ENCODE peak calls at places on chromosomes 11 and 22, in four cellular contexts. E, C, S and J are unnamed samples.

GRCh38 chr11:130762342-130763037 is 153.8 kb downstream of the SNX19 start:
- DNase-seq in S (peak; percentile 27), C (no peak), E (no peak), J (no peak)

GRCh38 chr11:61309141-61309540 is 14.0 kb upstream of the VWCE start:
- DNase-seq in S (peak; percentile 26), C (no peak), E (no peak), J (no peak)

GRCh38 chr11:60887531-60887930 is 18.9 kb downstream of the PRPF19 start:
- DNase-seq in E (peak; percentile 67), C (peak; percentile 23), S (no peak), J (peak; percentile 63)

GRCh38 chr22:49303781-49304461 is 523.8 kb downstream of the BRD1 start:
- DNase-seq in C (no peak), S (no peak), E (no peak), J (no peak)

GRCh38 chr11:70127653-70128434 is 49.7 kb downstream of the ANO1 start:
- DNase-seq in S (no peak), C (no peak), E (peak; percentile 58), J (no peak)

GRCh38 chr11:58058276-58059010 is 27.7 kb downstream of the OR6Q1 start:
- DNase-seq in C (no peak), E (no peak), S (no peak), J (no peak)

GRCh38 chr11:47188262-47188661 is 2.0 kb upstream of the PACSIN3 start:
- DNase-seq in C (no peak), E (no peak), S (no peak), J (peak; percentile 83)

GRCh38 chr22:17098379-17098819 is 13.6 kb downstream of the IL17RA start:
- DNase-seq in S (no peak), E (no peak), C (no peak), J (no peak)

GRCh38 chr22:27885977-27886842 is 32.8 kb downstream of the PITPNB start:
- DNase-seq in C (peak; percentile 33), S (peak; percentile 70), E (peak; percentile 92), J (peak; percentile 52)

GRCh38 chr11:68828155-68828931 is 13.4 kb downstream of the CPT1A start:
- DNase-seq in E (no peak), S (no peak), C (no peak), J (peak; percentile 69)

GRCh38 chr11:35047179-35047578 is 91.8 kb upstream of the CD44 start:
- DNase-seq in E (no peak), S (no peak), C (peak; percentile 25), J (no peak)

GRCh38 chr11:57266157-57266556 is 29.1 kb upstream of the APLNR start:
- DNase-seq in C (no peak), E (no peak), S (no peak), J (no peak)

GRCh38 chr22:37457093-37457893 is 28.9 kb downstream of the MFNG start:
- DNase-seq in C (peak; percentile 81), S (peak; percentile 61), E (peak; percentile 63), J (peak; percentile 85)

GRCh38 chr11:13318498-13319295 is 41.1 kb downstream of the BMAL1 start:
- DNase-seq in S (no peak), C (no peak), E (no peak), J (no peak)

GRCh38 chr22:19810381-19811141 is 44.1 kb downstream of the GNB1L start:
- DNase-seq in S (no peak), E (peak; percentile 82), C (no peak), J (peak; percentile 57)

GRCh38 chr11:117669062-117669461 is 128.0 kb downstream of the DSCAML1 start:
- DNase-seq in E (no peak), C (no peak), S (no peak), J (no peak)

GRCh38 chr11:69076129-69076791 is 27.5 kb downstream of the TPCN2 start:
- DNase-seq in S (no peak), C (no peak), E (peak; percentile 36), J (no peak)

GRCh38 chr11:45156201-45156600 is 9.8 kb downstream of the PRDM11 start:
- DNase-seq in E (no peak), C (no peak), S (no peak), J (no peak)

GRCh38 chr11:102989379-102990047 is 34.0 kb upstream of the MMP13 start:
- DNase-seq in S (no peak), E (peak; percentile 67), C (no peak), J (no peak)

GRCh38 chr11:115996808-115997188 is 492.6 kb upstream of the CADM1 start:
- DNase-seq in E (no peak), C (no peak), S (no peak), J (no peak)